ENCODE peak calls at places on chromosome 16, in five cellular contexts. One of them, this sample, is unnamed.

GRCh38 chr16:62041401-62041800 is 5.2 kb upstream of the CDH8 start:
- DNase-seq in stomach: no peak
- DNase-seq in endothelial cell of umbilical vein: no peak
- DNase-seq in transverse colon: no peak
- DNase-seq in GM23338: peak; percentile 79
- DNase-seq in this sample: no peak

GRCh38 chr16:49513040-49513439 is 139.4 kb downstream of the C16orf78 start:
- DNase-seq in stomach: no peak
- DNase-seq in endothelial cell of umbilical vein: no peak
- DNase-seq in transverse colon: no peak
- DNase-seq in GM23338: peak; percentile 66
- DNase-seq in this sample: no peak

GRCh38 chr16:4558026-4558425 is 1.9 kb downstream of the C16orf96 start:
- DNase-seq in stomach: no peak
- DNase-seq in endothelial cell of umbilical vein: no peak
- DNase-seq in transverse colon: no peak
- DNase-seq in GM23338: no peak
- DNase-seq in this sample: no peak

GRCh38 chr16:13968835-13969234 is 48.9 kb downstream of the ERCC4 start:
- DNase-seq in stomach: no peak
- DNase-seq in endothelial cell of umbilical vein: peak; percentile 14
- DNase-seq in transverse colon: no peak
- DNase-seq in GM23338: peak; percentile 24
- DNase-seq in this sample: no peak

GRCh38 chr16:77113835-77114234 is 77.2 kb upstream of the MON1B start:
- DNase-seq in stomach: peak; percentile 34
- DNase-seq in endothelial cell of umbilical vein: peak; percentile 31
- DNase-seq in transverse colon: no peak
- DNase-seq in GM23338: no peak
- DNase-seq in this sample: no peak

GRCh38 chr16:23670137-23670776 is 8.4 kb upstream of the PLK1 start:
- DNase-seq in stomach: no peak
- DNase-seq in endothelial cell of umbilical vein: peak; percentile 48
- DNase-seq in transverse colon: no peak
- DNase-seq in GM23338: no peak
- DNase-seq in this sample: no peak

GRCh38 chr16:24834459-24835335 is 11.1 kb upstream of the SLC5A11 start:
- DNase-seq in stomach: peak; percentile 60
- DNase-seq in endothelial cell of umbilical vein: peak; percentile 52
- DNase-seq in transverse colon: peak; percentile 83
- DNase-seq in GM23338: peak; percentile 73
- DNase-seq in this sample: no peak

GRCh38 chr16:87762620-87763019 is 3.2 kb downstream of the KLHDC4 start:
- DNase-seq in stomach: no peak
- DNase-seq in endothelial cell of umbilical vein: no peak
- DNase-seq in transverse colon: peak; percentile 54
- DNase-seq in GM23338: no peak
- DNase-seq in this sample: no peak

GRCh38 chr16:31513126-31513525 is 4.9 kb upstream of the RUSF1 start:
- DNase-seq in stomach: no peak
- DNase-seq in endothelial cell of umbilical vein: no peak
- DNase-seq in transverse colon: no peak
- DNase-seq in GM23338: no peak
- DNase-seq in this sample: no peak

GRCh38 chr16:47142469-47143328 is 1.0 kb downstream of the NETO2 start:
- DNase-seq in stomach: peak; percentile 29
- DNase-seq in endothelial cell of umbilical vein: peak; percentile 59
- DNase-seq in transverse colon: peak; percentile 36
- DNase-seq in GM23338: peak; percentile 28
- DNase-seq in this sample: no peak

GRCh38 chr16:9901-10665 is 43.3 kb downstream of the POLR3K start:
- DNase-seq in stomach: peak; percentile 27
- DNase-seq in endothelial cell of umbilical vein: no peak
- DNase-seq in transverse colon: peak; percentile 26
- DNase-seq in GM23338: peak; percentile 12
- DNase-seq in this sample: no peak

GRCh38 chr16:46954562-46954961 is 18.9 kb downstream of the DNAJA2 start:
- DNase-seq in stomach: no peak
- DNase-seq in endothelial cell of umbilical vein: no peak
- DNase-seq in transverse colon: no peak
- DNase-seq in GM23338: no peak
- DNase-seq in this sample: no peak

GRCh38 chr16:28210979-28211505 is 723 bp downstream of the XPO6 start:
- DNase-seq in stomach: peak; percentile 64
- DNase-seq in endothelial cell of umbilical vein: peak; percentile 63
- DNase-seq in transverse colon: peak; percentile 77
- DNase-seq in GM23338: peak; percentile 58
- DNase-seq in this sample: peak; percentile 83

GRCh38 chr16:75599452-75600277 is 23.4 kb downstream of the ADAT1 start:
- DNase-seq in stomach: no peak
- DNase-seq in endothelial cell of umbilical vein: no peak
- DNase-seq in transverse colon: no peak
- DNase-seq in GM23338: no peak
- DNase-seq in this sample: peak; percentile 25
- H3K4me3 ChIP-seq in stomach: no peak overlapping the region
- H3K4me3 ChIP-seq in endothelial cell of umbilical vein: no peak overlapping the region
- H3K4me3 ChIP-seq in transverse colon: no peak overlapping the region
- H3K4me3 ChIP-seq in GM23338: no peak overlapping the region
- H3K4me3 ChIP-seq in this sample: no peak overlapping the region

GRCh38 chr16:72938426-72939164 is 109.3 kb downstream of the ZFHX3 start:
- DNase-seq in stomach: peak; percentile 46
- DNase-seq in endothelial cell of umbilical vein: peak; percentile 72
- DNase-seq in transverse colon: peak; percentile 56
- DNase-seq in GM23338: no peak
- DNase-seq in this sample: peak; percentile 87
- TF ChIP-seq POLR2AphosphoS5 in stomach: peak; percentile 76
- TF ChIP-seq POLR2AphosphoS5 in endothelial cell of umbilical vein: peak; percentile 11
- TF ChIP-seq POLR2AphosphoS5 in transverse colon: no peak
- TF ChIP-seq POLR2AphosphoS5 in GM23338: no peak
- TF ChIP-seq POLR2AphosphoS5 in this sample: peak; percentile 14

GRCh38 chr16:58907297-58907696 is 173.2 kb upstream of the GOT2 start:
- DNase-seq in stomach: no peak
- DNase-seq in endothelial cell of umbilical vein: no peak
- DNase-seq in transverse colon: no peak
- DNase-seq in GM23338: no peak
- DNase-seq in this sample: no peak
- H3K4me3 ChIP-seq in stomach: no peak overlapping the region
- H3K4me3 ChIP-seq in endothelial cell of umbilical vein: no peak overlapping the region
- H3K4me3 ChIP-seq in transverse colon: no peak overlapping the region
- H3K4me3 ChIP-seq in GM23338: no peak overlapping the region
- H3K4me3 ChIP-seq in this sample: no peak overlapping the region

DNA sequence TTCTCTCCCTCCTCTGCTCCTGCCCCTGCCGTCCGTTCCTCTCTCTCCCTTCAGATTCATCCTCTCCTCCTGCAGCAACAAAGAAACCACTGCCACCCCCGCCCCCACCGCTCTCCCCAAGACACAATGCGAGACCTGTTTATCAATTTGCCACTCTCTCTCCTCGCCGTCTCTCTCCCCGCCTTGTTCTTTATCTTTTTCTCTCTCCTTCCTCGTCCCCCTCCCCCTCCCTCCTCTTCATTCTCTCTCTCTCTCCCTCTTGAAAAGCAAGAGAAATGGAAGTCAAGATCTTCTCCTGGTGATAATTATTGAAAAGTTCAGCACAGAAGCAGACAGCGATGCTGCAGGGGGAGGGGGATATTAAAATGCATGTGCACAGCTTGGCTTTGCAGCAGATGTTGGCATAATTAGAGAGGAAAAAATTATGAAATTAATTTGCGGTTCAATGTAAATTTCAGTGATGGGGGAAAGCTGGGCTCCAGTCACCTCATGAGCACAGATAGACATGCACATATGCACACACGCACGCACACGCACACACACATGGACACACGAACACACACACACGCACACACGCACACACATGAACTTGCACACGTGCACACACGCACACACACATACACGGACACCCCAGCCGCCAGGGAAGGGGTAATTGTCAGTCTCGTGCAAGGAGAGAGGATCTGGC is 58.1 kb upstream of the CBFA2T3 start:
- DNase-seq in stomach: no peak
- DNase-seq in endothelial cell of umbilical vein: no peak
- DNase-seq in transverse colon: no peak
- DNase-seq in GM23338: peak; percentile 38
- DNase-seq in this sample: no peak
- TF ChIP-seq POLR2AphosphoS5 in stomach: no peak
- TF ChIP-seq POLR2AphosphoS5 in endothelial cell of umbilical vein: no peak
- TF ChIP-seq POLR2AphosphoS5 in transverse colon: no peak
- TF ChIP-seq POLR2AphosphoS5 in GM23338: no peak
- TF ChIP-seq POLR2AphosphoS5 in this sample: no peak

GRCh38 chr16:11359370-11359769 is 14.1 kb downstream of the RMI2 start:
- DNase-seq in stomach: no peak
- DNase-seq in endothelial cell of umbilical vein: no peak
- DNase-seq in transverse colon: no peak
- DNase-seq in GM23338: no peak
- DNase-seq in this sample: peak; percentile 74

GRCh38 chr16:11360581-11360980 is 15.3 kb downstream of the RMI2 start:
- DNase-seq in stomach: no peak
- DNase-seq in endothelial cell of umbilical vein: no peak
- DNase-seq in transverse colon: no peak
- DNase-seq in GM23338: no peak
- DNase-seq in this sample: no peak

GRCh38 chr16:11361043-11361442 is 15.8 kb downstream of the RMI2 start:
- DNase-seq in stomach: no peak
- DNase-seq in endothelial cell of umbilical vein: no peak
- DNase-seq in transverse colon: no peak
- DNase-seq in GM23338: no peak
- DNase-seq in this sample: no peak

GRCh38 chr16:11356573-11357331 is 11.5 kb downstream of the RMI2 start:
- DNase-seq in stomach: peak; percentile 81
- DNase-seq in endothelial cell of umbilical vein: peak; percentile 51
- DNase-seq in transverse colon: peak; percentile 81
- DNase-seq in GM23338: peak; percentile 91
- DNase-seq in this sample: no peak

DNA sequence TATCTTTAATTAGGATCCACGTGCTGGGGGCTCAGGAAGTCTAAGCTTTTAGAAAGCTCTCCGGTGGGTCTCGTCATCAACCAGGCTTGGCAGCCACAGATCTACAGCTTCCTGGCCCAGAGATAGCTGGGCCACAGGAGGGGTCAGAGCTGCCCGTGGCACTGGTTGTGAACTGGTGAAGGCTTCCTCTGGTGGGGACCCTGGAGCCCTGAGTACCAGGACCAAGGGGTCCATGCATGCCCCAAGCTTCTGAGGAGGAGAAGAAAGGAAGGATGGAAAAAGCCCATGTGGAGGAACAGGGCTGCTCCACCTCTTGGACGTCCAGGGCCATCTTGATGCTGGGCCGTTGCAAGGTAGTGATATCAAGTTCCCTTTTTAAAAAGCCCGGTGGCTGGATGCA is 13.3 kb downstream of the RMI2 start:
- DNase-seq in stomach: no peak
- DNase-seq in endothelial cell of umbilical vein: no peak
- DNase-seq in transverse colon: no peak
- DNase-seq in GM23338: no peak
- DNase-seq in this sample: no peak
- H3K4me3 ChIP-seq in stomach: no peak overlapping the region
- H3K4me3 ChIP-seq in endothelial cell of umbilical vein: no peak overlapping the region
- H3K4me3 ChIP-seq in transverse colon: no peak overlapping the region
- H3K4me3 ChIP-seq in GM23338: no peak overlapping the region
- H3K4me3 ChIP-seq in this sample: no peak overlapping the region

DNA sequence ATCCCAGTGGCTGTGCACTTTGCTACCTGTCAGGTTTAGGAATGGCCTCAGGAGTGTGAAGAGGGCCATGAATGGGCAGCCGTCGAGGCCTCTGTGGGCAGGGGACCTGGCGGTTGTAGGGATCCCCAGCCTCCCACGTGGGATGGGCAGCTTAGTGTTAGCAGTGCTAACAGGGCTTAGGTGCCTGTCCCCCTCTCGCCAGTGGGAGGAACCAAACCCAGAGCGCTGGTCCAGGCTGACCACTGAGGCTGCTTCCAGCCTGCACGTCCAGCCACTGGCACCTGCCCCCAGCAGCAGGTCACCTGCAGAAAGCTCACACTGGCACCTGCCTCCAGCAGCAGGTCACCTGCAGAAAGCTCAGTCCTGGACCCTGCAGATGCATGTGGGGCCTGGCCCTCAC is 162.2 kb upstream of the CIBAR2 start:
- DNase-seq in stomach: no peak
- DNase-seq in endothelial cell of umbilical vein: no peak
- DNase-seq in transverse colon: no peak
- DNase-seq in GM23338: no peak
- DNase-seq in this sample: no peak
- TF ChIP-seq POLR2AphosphoS5 in stomach: no peak
- TF ChIP-seq POLR2AphosphoS5 in endothelial cell of umbilical vein: no peak
- TF ChIP-seq POLR2AphosphoS5 in transverse colon: no peak
- TF ChIP-seq POLR2AphosphoS5 in GM23338: no peak
- TF ChIP-seq POLR2AphosphoS5 in this sample: no peak

GRCh38 chr16:1193825-1194581 is 31.1 kb downstream of the TPSG1 start:
- DNase-seq in stomach: no peak
- DNase-seq in endothelial cell of umbilical vein: no peak
- DNase-seq in transverse colon: no peak
- DNase-seq in GM23338: no peak
- DNase-seq in this sample: no peak

GRCh38 chr16:1193143-1193824 is 31.8 kb downstream of the TPSG1 start:
- DNase-seq in stomach: no peak
- DNase-seq in endothelial cell of umbilical vein: no peak
- DNase-seq in transverse colon: peak; percentile 24
- DNase-seq in GM23338: no peak
- DNase-seq in this sample: no peak

GRCh38 chr16:1195393-1195666 is 29.7 kb downstream of the TPSG1 start:
- DNase-seq in stomach: no peak
- DNase-seq in endothelial cell of umbilical vein: no peak
- DNase-seq in transverse colon: no peak
- DNase-seq in GM23338: no peak
- DNase-seq in this sample: no peak

GRCh38 chr16:1196494-1196893 is 28.6 kb downstream of the TPSG1 start:
- DNase-seq in stomach: no peak
- DNase-seq in endothelial cell of umbilical vein: no peak
- DNase-seq in transverse colon: no peak
- DNase-seq in GM23338: no peak
- DNase-seq in this sample: no peak

GRCh38 chr16:1194665-1195392 is 30.2 kb downstream of the TPSG1 start:
- DNase-seq in stomach: no peak
- DNase-seq in endothelial cell of umbilical vein: no peak
- DNase-seq in transverse colon: no peak
- DNase-seq in GM23338: peak; percentile 66
- DNase-seq in this sample: no peak
- H3K4me3 ChIP-seq in stomach: no peak overlapping the region
- H3K4me3 ChIP-seq in endothelial cell of umbilical vein: no peak overlapping the region
- H3K4me3 ChIP-seq in transverse colon: no peak overlapping the region
- H3K4me3 ChIP-seq in GM23338: no peak overlapping the region
- H3K4me3 ChIP-seq in this sample: no peak overlapping the region

GRCh38 chr16:83366228-83366627 is 441.6 kb upstream of the HSBP1 start:
- DNase-seq in stomach: no peak
- DNase-seq in endothelial cell of umbilical vein: no peak
- DNase-seq in transverse colon: no peak
- DNase-seq in GM23338: no peak
- DNase-seq in this sample: no peak
- TF ChIP-seq POLR2AphosphoS5 in stomach: no peak
- TF ChIP-seq POLR2AphosphoS5 in endothelial cell of umbilical vein: no peak
- TF ChIP-seq POLR2AphosphoS5 in transverse colon: no peak
- TF ChIP-seq POLR2AphosphoS5 in GM23338: no peak
- TF ChIP-seq POLR2AphosphoS5 in this sample: no peak

DNA sequence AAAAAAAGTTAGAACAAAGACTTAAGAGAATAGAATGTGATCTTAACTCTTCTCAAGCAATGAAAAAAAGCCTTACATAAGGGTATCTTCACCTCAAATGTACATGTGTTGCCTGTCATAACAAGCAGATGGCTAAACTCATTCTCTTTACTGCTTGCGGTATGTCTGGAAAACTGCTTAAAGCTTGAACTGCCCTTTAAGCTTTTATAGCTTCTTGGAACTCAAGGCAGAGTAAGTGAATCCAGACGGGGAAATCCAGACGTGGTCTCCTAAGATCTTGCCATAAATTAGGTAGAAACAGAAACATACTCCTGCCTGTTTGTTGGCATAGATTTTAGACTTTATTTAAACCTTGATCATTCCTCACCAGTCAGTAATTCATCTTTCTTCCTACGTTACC is 19.6 kb downstream of the CLUAP1 start:
- DNase-seq in stomach: no peak
- DNase-seq in endothelial cell of umbilical vein: no peak
- DNase-seq in transverse colon: no peak
- DNase-seq in GM23338: no peak
- DNase-seq in this sample: no peak
- H3K4me3 ChIP-seq in stomach: no peak overlapping the region
- H3K4me3 ChIP-seq in endothelial cell of umbilical vein: no peak overlapping the region
- H3K4me3 ChIP-seq in transverse colon: no peak overlapping the region
- H3K4me3 ChIP-seq in GM23338: no peak overlapping the region
- H3K4me3 ChIP-seq in this sample: no peak overlapping the region

This sample was measured in suprapubic skin.